ENCODE peak calls at places on chromosome 2, in ten cellular contexts. X is lung; G is stimulated activated CD8-positive, alpha-beta memory T cell treated with anti-CD3 and anti-CD28 coated beads, Interleukin-7, amount 100 ng/mL, for 24 hours; Q is NCI-H1105; B is stimulated activated CD4-positive, alpha-beta T cell treated with anti-CD3 and anti-CD28 coated beads, Interleukin-15, amount 100 ng/mL, for 24 hours; P is foreskin melanocyte; O is AG20443; D is Caki2; M is M059J; Z is stromal cell of bone marrow. L is an unnamed sample.

GRCh38 chr2:193141-193552 is 70.7 kb downstream of the SH3YL1 start:
- DNase-seq in M (peak), Z (peak), O (peak), B (no peak), D (no peak), G (no peak), Q (no peak), P (no peak), X (no peak), L (no peak)

GRCh38 chr2:231396058-231396821 is 730 bp downstream of the B3GNT7 start:
- DNase-seq in D (no peak), Z (no peak), P (no peak), B (no peak), X (no peak), O (peak), G (no peak), M (no peak), Q (no peak), L (no peak)

GRCh38 chr2:18149660-18150246 is 271.3 kb downstream of the KCNS3 start:
- DNase-seq in G (no peak), X (no peak), P (peak), D (peak), Q (peak), M (peak), B (no peak), O (peak), Z (peak), L (peak)

GRCh38 chr2:134173338-134174016 is 80.4 kb upstream of the MGAT5 start:
- DNase-seq in Q (peak), G (no peak), M (peak), P (no peak), Z (no peak), D (no peak), B (no peak), O (no peak), X (no peak), L (no peak)

GRCh38 chr2:86790828-86791561 is at the start of gene CD8A:
- DNase-seq in Q (no peak), P (no peak), X (no peak), M (peak), G (no peak), O (peak), D (no peak), Z (no peak), B (peak), L (peak)

GRCh38 chr2:161676902-161677496 is 52.8 kb downstream of the SLC4A10 start:
- DNase-seq in G (no peak), M (no peak), Z (no peak), X (no peak), O (no peak), D (no peak), B (no peak), P (no peak), Q (no peak), L (no peak)

GRCh38 chr2:49936965-49937364 is 782.6 kb upstream of the FSHR start:
- DNase-seq in M (no peak), B (no peak), Q (no peak), Z (no peak), D (no peak), P (no peak), O (no peak), X (no peak), G (no peak), L (no peak)

GRCh38 chr2:241770936-241771285 is 5.7 kb upstream of the GAL3ST2 start:
- DNase-seq in X (no peak), G (no peak), D (no peak), M (no peak), P (no peak), Z (no peak), Q (no peak), O (no peak), B (no peak), L (no peak)

GRCh38 chr2:229553091-229553490 is 161.3 kb downstream of the DNER start:
- DNase-seq in D (no peak), Q (no peak), X (no peak), M (peak), B (no peak), P (no peak), O (no peak), G (no peak), Z (peak), L (no peak)

GRCh38 chr2:236834284-236834683 is 251.4 kb upstream of the COPS8 start:
- DNase-seq in G (no peak), B (no peak), P (no peak), D (no peak), M (no peak), Z (no peak), Q (no peak), O (no peak), X (no peak), L (no peak)